ENCODE peak calls at places on chromosomes 1 and 21, in six cellular contexts. Z is nephron progenitor cell, H is thoracic aorta, L is cardiac fibroblast, F is kidney glomerular epithelial cell, Y is HS-27A. C is an unnamed sample.
A peak's percentile ranks its signal among the peaks of the same experiment; 100 is the strongest.

GRCh38 chr1:41037116-41037903 is 15.8 kb upstream of the SLFNL1 start:
- DNase-seq in Z (no peak), H (no peak), L (no peak), F (no peak), Y (no peak), C (no peak)

GRCh38 chr1:161749509-161750407 is at the start of gene DUSP12:
- DNase-seq in Z (peak; percentile 91), H (peak; percentile 83), L (peak; percentile 98), F (peak; percentile 96), Y (no peak), C (peak; percentile 92)

GRCh38 chr1:235015291-235015990 is 113.2 kb downstream of the TOMM20 start:
- DNase-seq in Z (no peak), H (no peak), L (no peak), F (no peak), Y (no peak), C (no peak)

GRCh38 chr1:236753554-236753953 is 41.5 kb upstream of the MTR start:
- DNase-seq in Z (no peak), H (no peak), L (peak; percentile 18), F (no peak), Y (no peak), C (no peak)

GRCh38 chr1:36728051-36728450 is 245.3 kb upstream of the CSF3R start:
- DNase-seq in Z (no peak), H (no peak), L (no peak), F (no peak), Y (no peak), C (no peak)

GRCh38 chr1:31593770-31594632 is 17.7 kb downstream of the TINAGL1 start:
- DNase-seq in Z (peak; percentile 70), H (no peak), L (peak; percentile 77), F (peak; percentile 62), Y (no peak), C (no peak)

GRCh38 chr1:202571719-202572339 is 138.4 kb downstream of the SYT2 start:
- DNase-seq in Z (no peak), H (no peak), L (peak; percentile 71), F (no peak), Y (no peak), C (peak; percentile 38)

GRCh38 chr1:33242652-33243051 is 13.6 kb upstream of the ZNF362 start:
- DNase-seq in Z (no peak), H (no peak), L (no peak), F (no peak), Y (no peak), C (no peak)

GRCh38 chr1:237411621-237412020 is 369.6 kb downstream of the RYR2 start:
- DNase-seq in Z (no peak), H (no peak), L (no peak), F (no peak), Y (no peak), C (no peak)

GRCh38 chr1:56065729-56066128 is 513.6 kb downstream of the PLPP3 start:
- DNase-seq in Z (no peak), H (no peak), L (peak; percentile 25), F (peak; percentile 81), Y (no peak), C (no peak)

GRCh38 chr1:229869687-229870086 is 197.4 kb upstream of the GALNT2 start:
- DNase-seq in Z (no peak), H (no peak), L (no peak), F (no peak), Y (no peak), C (no peak)

GRCh38 chr1:207088161-207088560 is 499 bp upstream of the C4BPB start:
- DNase-seq in Z (no peak), H (no peak), L (no peak), F (peak; percentile 9), Y (peak; percentile 65), C (no peak)

GRCh38 chr1:203765029-203765837 is at the start of gene LAX1:
- DNase-seq in Z (no peak), H (no peak), L (no peak), F (no peak), Y (no peak), C (no peak)

GRCh38 chr1:153543738-153544135 is 1.9 kb downstream of the S100A4 start:
- DNase-seq in Z (no peak), H (no peak), L (no peak), F (no peak), Y (no peak), C (no peak)

GRCh38 chr1:10693497-10694273 is 102.8 kb downstream of the CASZ1 start:
- DNase-seq in Z (peak; percentile 63), H (no peak), L (peak; percentile 10), F (peak; percentile 14), Y (no peak), C (no peak)

GRCh38 chr21:45313682-45314081 is 26.0 kb upstream of the POFUT2 start:
- DNase-seq in Z (no peak), H (no peak), L (no peak), F (no peak), Y (no peak), C (no peak)

GRCh38 chr1:190098756-190099155 is 378.9 kb downstream of the BRINP3 start:
- DNase-seq in Z (no peak), H (no peak), L (no peak), F (no peak), Y (no peak), C (no peak)

GRCh38 chr1:226980122-226980551 is 40.0 kb downstream of the COQ8A start:
- DNase-seq in Z (no peak), H (no peak), L (no peak), F (no peak), Y (no peak), C (no peak)

GRCh38 chr1:24206516-24207394 is 19.7 kb upstream of the IFNLR1 start:
- DNase-seq in Z (no peak), H (no peak), L (no peak), F (no peak), Y (no peak), C (no peak)

GRCh38 chr1:171983584-171983983 is 142.3 kb downstream of the DNM3 start:
- DNase-seq in Z (no peak), H (no peak), L (peak; percentile 57), F (peak; percentile 18), Y (no peak), C (peak; percentile 22)

GRCh38 chr1:37476460-37477197 is 2.2 kb downstream of the ZC3H12A start:
- DNase-seq in Z (no peak), H (peak; percentile 76), L (peak; percentile 90), F (peak; percentile 57), Y (peak; percentile 85), C (no peak)

GRCh38 chr1:67489643-67490042 is 59.4 kb upstream of the SERBP1 start:
- DNase-seq in Z (no peak), H (no peak), L (peak; percentile 30), F (peak; percentile 43), Y (no peak), C (no peak)

GRCh38 chr1:230976825-230977747 is 1.6 kb downstream of the TTC13 start:
- DNase-seq in Z (no peak), H (no peak), L (no peak), F (no peak), Y (no peak), C (no peak)

GRCh38 chr1:164613176-164613575 is 54.2 kb downstream of the PBX1 start:
- DNase-seq in Z (no peak), H (no peak), L (no peak), F (peak; percentile 67), Y (no peak), C (no peak)

GRCh38 chr1:41810446-41810845 is 108.3 kb downstream of the HIVEP3 start:
- DNase-seq in Z (peak; percentile 80), H (no peak), L (peak; percentile 62), F (peak; percentile 6), Y (no peak), C (no peak)

GRCh38 chr1:150981177-150981804 is 801 bp upstream of the ANXA9 start:
- DNase-seq in Z (peak; percentile 57), H (no peak), L (no peak), F (no peak), Y (no peak), C (no peak)

GRCh38 chr1:19552291-19553010 is 67.1 kb upstream of the CAPZB start:
- DNase-seq in Z (no peak), H (no peak), L (peak; percentile 13), F (no peak), Y (no peak), C (no peak)

GRCh38 chr1:163673076-163673475 is 351.3 kb downstream of the NUF2 start:
- DNase-seq in Z (no peak), H (no peak), L (no peak), F (no peak), Y (no peak), C (no peak)

GRCh38 chr1:45721207-45721606 is 29.2 kb downstream of the IPP start:
- DNase-seq in Z (no peak), H (no peak), L (peak; percentile 24), F (no peak), Y (no peak), C (no peak)

GRCh38 chr1:98668733-98669132 is 7.2 kb downstream of the SNX7 start:
- DNase-seq in Z (no peak), H (no peak), L (peak; percentile 39), F (no peak), Y (no peak), C (no peak)

GRCh38 chr1:70140894-70141293 is 64.5 kb downstream of the LRRC40 start:
- DNase-seq in Z (no peak), H (no peak), L (peak; percentile 20), F (no peak), Y (no peak), C (no peak)

GRCh38 chr1:8392522-8392921 is 74.6 kb downstream of the SLC45A1 start:
- DNase-seq in Z (no peak), H (no peak), L (no peak), F (no peak), Y (no peak), C (no peak)

GRCh38 chr1:17944606-17945005 is 163.0 kb upstream of the IGSF21 start:
- DNase-seq in Z (no peak), H (no peak), L (no peak), F (no peak), Y (no peak), C (no peak)

GRCh38 chr1:238439483-238439882 is 548.8 kb upstream of the ZP4 start:
- DNase-seq in Z (no peak), H (no peak), L (no peak), F (no peak), Y (no peak), C (no peak)

GRCh38 chr1:117592155-117592554 is 13.7 kb upstream of the TENT5C start:
- DNase-seq in Z (no peak), H (no peak), L (no peak), F (peak; percentile 5), Y (no peak), C (no peak)

C was measured in amniotic stem cell.